ENCODE peak calls at places on chromosomes 12 and 14, in eight cellular contexts. One of them, this sample, is unnamed.

GRCh38 chr12:105220150-105220928 is 15.6 kb downstream of the APPL2 start:
- DNase-seq in lung: no peak
- DNase-seq in kidney: no peak
- DNase-seq in Calu3: no peak
- DNase-seq in MM.1S: no peak
- DNase-seq in AG10803: no peak
- DNase-seq in CD8-positive, alpha-beta T cell: no peak
- DNase-seq in fibroblast of mammary gland: no peak
- DNase-seq in this sample: no peak

GRCh38 chr12:68766646-68767045 is 20.7 kb downstream of the SLC35E3 start:
- DNase-seq in kidney: no peak
- DNase-seq in AG10803: no peak
- DNase-seq in CD8-positive, alpha-beta T cell: no peak
- DNase-seq in lung: no peak
- DNase-seq in MM.1S: no peak
- DNase-seq in fibroblast of mammary gland: no peak
- DNase-seq in Calu3: no peak
- DNase-seq in this sample: no peak

GRCh38 chr12:66269757-66270383 is 32.4 kb upstream of the HELB start:
- DNase-seq in lung: no peak
- DNase-seq in CD8-positive, alpha-beta T cell: peak; percentile 13
- DNase-seq in fibroblast of mammary gland: peak; percentile 64
- DNase-seq in MM.1S: peak; percentile 74
- DNase-seq in Calu3: peak; percentile 25
- DNase-seq in AG10803: peak; percentile 68
- DNase-seq in kidney: no peak
- DNase-seq in this sample: peak; percentile 54

GRCh38 chr12:123260081-123260480 is 11.6 kb downstream of the CDK2AP1 start:
- DNase-seq in kidney: no peak
- DNase-seq in Calu3: no peak
- DNase-seq in lung: no peak
- DNase-seq in MM.1S: no peak
- DNase-seq in AG10803: no peak
- DNase-seq in fibroblast of mammary gland: no peak
- DNase-seq in CD8-positive, alpha-beta T cell: no peak
- DNase-seq in this sample: no peak

GRCh38 chr12:115070313-115070712 is 386.3 kb upstream of the TBX3 start:
- DNase-seq in CD8-positive, alpha-beta T cell: no peak
- DNase-seq in lung: no peak
- DNase-seq in fibroblast of mammary gland: peak; percentile 75
- DNase-seq in MM.1S: peak; percentile 6
- DNase-seq in Calu3: no peak
- DNase-seq in kidney: no peak
- DNase-seq in AG10803: no peak
- DNase-seq in this sample: peak; percentile 17

GRCh38 chr14:64520699-64521098 is 16.1 kb downstream of the ZBTB1 start:
- DNase-seq in Calu3: no peak
- DNase-seq in CD8-positive, alpha-beta T cell: no peak
- DNase-seq in AG10803: no peak
- DNase-seq in kidney: no peak
- DNase-seq in fibroblast of mammary gland: no peak
- DNase-seq in lung: no peak
- DNase-seq in MM.1S: no peak
- DNase-seq in this sample: no peak

GRCh38 chr12:42705863-42706262 is 116.3 kb upstream of the PRICKLE1 start:
- DNase-seq in MM.1S: no peak
- DNase-seq in kidney: peak; percentile 78
- DNase-seq in Calu3: no peak
- DNase-seq in fibroblast of mammary gland: peak; percentile 96
- DNase-seq in lung: peak; percentile 45
- DNase-seq in CD8-positive, alpha-beta T cell: no peak
- DNase-seq in AG10803: peak; percentile 84
- DNase-seq in this sample: peak; percentile 92

GRCh38 chr12:55972906-55973597 is 826 bp upstream of the RAB5B start:
- DNase-seq in fibroblast of mammary gland: no peak
- DNase-seq in AG10803: peak; percentile 49
- DNase-seq in CD8-positive, alpha-beta T cell: no peak
- DNase-seq in kidney: no peak
- DNase-seq in lung: no peak
- DNase-seq in MM.1S: no peak
- DNase-seq in Calu3: no peak
- DNase-seq in this sample: no peak

GRCh38 chr12:101230547-101230946 is 20.5 kb upstream of the SLC5A8 start:
- DNase-seq in lung: no peak
- DNase-seq in fibroblast of mammary gland: peak; percentile 79
- DNase-seq in MM.1S: no peak
- DNase-seq in AG10803: peak; percentile 76
- DNase-seq in CD8-positive, alpha-beta T cell: no peak
- DNase-seq in Calu3: no peak
- DNase-seq in kidney: no peak
- DNase-seq in this sample: peak; percentile 9

GRCh38 chr14:94542111-94542810 is 19.0 kb upstream of the SERPINA4 start:
- DNase-seq in AG10803: peak; percentile 56
- DNase-seq in lung: no peak
- DNase-seq in MM.1S: no peak
- DNase-seq in fibroblast of mammary gland: peak; percentile 53
- DNase-seq in Calu3: peak; percentile 29
- DNase-seq in kidney: no peak
- DNase-seq in CD8-positive, alpha-beta T cell: no peak
- DNase-seq in this sample: peak; percentile 57

GRCh38 chr12:66154776-66155175 is 15.0 kb downstream of the TMBIM4 start:
- DNase-seq in CD8-positive, alpha-beta T cell: no peak
- DNase-seq in lung: no peak
- DNase-seq in fibroblast of mammary gland: peak; percentile 75
- DNase-seq in Calu3: no peak
- DNase-seq in AG10803: no peak
- DNase-seq in MM.1S: no peak
- DNase-seq in kidney: no peak
- DNase-seq in this sample: no peak

GRCh38 chr12:10497602-10498001 is 8.1 kb upstream of the EIF2S3B start:
- DNase-seq in Calu3: no peak
- DNase-seq in CD8-positive, alpha-beta T cell: peak; percentile 72
- DNase-seq in lung: no peak
- DNase-seq in kidney: no peak
- DNase-seq in MM.1S: no peak
- DNase-seq in AG10803: no peak
- DNase-seq in fibroblast of mammary gland: peak; percentile 19
- DNase-seq in this sample: no peak

GRCh38 chr12:15979096-15980091 is 68.3 kb downstream of the DERA start:
- DNase-seq in fibroblast of mammary gland: peak; percentile 90
- DNase-seq in AG10803: peak; percentile 96
- DNase-seq in CD8-positive, alpha-beta T cell: no peak
- DNase-seq in MM.1S: no peak
- DNase-seq in kidney: no peak
- DNase-seq in Calu3: peak; percentile 63
- DNase-seq in lung: no peak
- DNase-seq in this sample: peak; percentile 28
- TF ChIP-seq CTCF in fibroblast of mammary gland: peak; percentile 69
- TF ChIP-seq CTCF in AG10803: peak; percentile 64
- TF ChIP-seq CTCF in CD8-positive, alpha-beta T cell: peak; percentile 34
- TF ChIP-seq CTCF in MM.1S: peak; percentile 48
- TF ChIP-seq CTCF in kidney: peak; percentile 27
- TF ChIP-seq CTCF in Calu3: peak; percentile 83
- TF ChIP-seq CTCF in lung: no peak
- TF ChIP-seq CTCF in this sample: peak; percentile 49

GRCh38 chr12:49917788-49918173 is 14.1 kb upstream of the FAIM2 start:
- DNase-seq in Calu3: no peak
- DNase-seq in lung: no peak
- DNase-seq in MM.1S: no peak
- DNase-seq in kidney: peak; percentile 43
- DNase-seq in fibroblast of mammary gland: no peak
- DNase-seq in CD8-positive, alpha-beta T cell: no peak
- DNase-seq in AG10803: no peak
- DNase-seq in this sample: no peak
- TF ChIP-seq CTCF in Calu3: no peak
- TF ChIP-seq CTCF in lung: no peak
- TF ChIP-seq CTCF in MM.1S: no peak
- TF ChIP-seq CTCF in kidney: no peak
- TF ChIP-seq CTCF in fibroblast of mammary gland: no peak
- TF ChIP-seq CTCF in CD8-positive, alpha-beta T cell: no peak
- TF ChIP-seq CTCF in AG10803: no peak
- TF ChIP-seq CTCF in this sample: no peak

DNA sequence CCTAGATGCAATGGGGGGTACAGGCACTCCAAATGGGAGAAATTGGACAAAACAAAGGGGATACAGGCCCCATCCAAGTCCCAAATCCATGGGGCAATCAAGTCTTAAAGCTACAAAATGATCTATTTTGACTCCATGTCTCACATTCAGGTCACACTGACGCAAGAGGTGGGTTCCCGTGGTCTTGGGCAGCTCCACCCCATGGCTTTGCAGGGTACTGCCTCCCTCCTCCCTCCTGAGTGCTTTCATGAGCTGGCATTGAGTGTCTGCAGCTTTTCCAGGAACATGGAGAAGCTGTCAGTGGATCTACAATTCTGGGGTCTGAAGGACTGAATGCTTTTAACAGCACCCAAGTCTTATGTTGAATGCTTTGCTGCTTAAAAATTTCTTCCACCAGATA is 274.5 kb upstream of the LRIG3 start:
- DNase-seq in fibroblast of mammary gland: no peak
- DNase-seq in kidney: peak; percentile 18
- DNase-seq in Calu3: no peak
- DNase-seq in lung: no peak
- DNase-seq in MM.1S: no peak
- DNase-seq in AG10803: no peak
- DNase-seq in CD8-positive, alpha-beta T cell: no peak
- DNase-seq in this sample: no peak
- TF ChIP-seq CTCF in fibroblast of mammary gland: no peak
- TF ChIP-seq CTCF in kidney: no peak
- TF ChIP-seq CTCF in Calu3: no peak
- TF ChIP-seq CTCF in lung: no peak
- TF ChIP-seq CTCF in MM.1S: no peak
- TF ChIP-seq CTCF in AG10803: no peak
- TF ChIP-seq CTCF in CD8-positive, alpha-beta T cell: no peak
- TF ChIP-seq CTCF in this sample: no peak

GRCh38 chr14:104150201-104151027 is 12.0 kb downstream of the KIF26A start:
- DNase-seq in kidney: peak; percentile 89
- DNase-seq in CD8-positive, alpha-beta T cell: no peak
- DNase-seq in AG10803: peak; percentile 65
- DNase-seq in Calu3: no peak
- DNase-seq in MM.1S: no peak
- DNase-seq in fibroblast of mammary gland: peak; percentile 52
- DNase-seq in lung: no peak
- DNase-seq in this sample: no peak
- TF ChIP-seq CTCF in kidney: no peak
- TF ChIP-seq CTCF in CD8-positive, alpha-beta T cell: no peak
- TF ChIP-seq CTCF in AG10803: peak; percentile 39
- TF ChIP-seq CTCF in Calu3: no peak
- TF ChIP-seq CTCF in MM.1S: no peak
- TF ChIP-seq CTCF in fibroblast of mammary gland: peak; percentile 29
- TF ChIP-seq CTCF in lung: no peak
- TF ChIP-seq CTCF in this sample: no peak

GRCh38 chr14:40252817-40253447 is 820.7 kb upstream of the FBXO33 start:
- DNase-seq in MM.1S: no peak
- DNase-seq in Calu3: no peak
- DNase-seq in CD8-positive, alpha-beta T cell: no peak
- DNase-seq in kidney: no peak
- DNase-seq in fibroblast of mammary gland: no peak
- DNase-seq in lung: no peak
- DNase-seq in AG10803: no peak
- DNase-seq in this sample: peak; percentile 19
- TF ChIP-seq CTCF in MM.1S: no peak
- TF ChIP-seq CTCF in Calu3: no peak
- TF ChIP-seq CTCF in CD8-positive, alpha-beta T cell: no peak
- TF ChIP-seq CTCF in kidney: no peak
- TF ChIP-seq CTCF in fibroblast of mammary gland: no peak
- TF ChIP-seq CTCF in lung: no peak
- TF ChIP-seq CTCF in AG10803: no peak
- TF ChIP-seq CTCF in this sample: peak; percentile 11

GRCh38 chr14:96362071-96362964 is 823 bp downstream of the ATG2B start:
- DNase-seq in MM.1S: peak; percentile 61
- DNase-seq in AG10803: peak; percentile 25
- DNase-seq in Calu3: peak; percentile 43
- DNase-seq in kidney: no peak
- DNase-seq in CD8-positive, alpha-beta T cell: peak; percentile 38
- DNase-seq in fibroblast of mammary gland: peak; percentile 52
- DNase-seq in lung: peak; percentile 60
- DNase-seq in this sample: peak; percentile 69

GRCh38 chr14:96352708-96353107 is 10.4 kb downstream of the ATG2B start:
- DNase-seq in Calu3: no peak
- DNase-seq in fibroblast of mammary gland: no peak
- DNase-seq in CD8-positive, alpha-beta T cell: no peak
- DNase-seq in kidney: no peak
- DNase-seq in AG10803: no peak
- DNase-seq in MM.1S: no peak
- DNase-seq in lung: no peak
- DNase-seq in this sample: no peak

GRCh38 chr14:96354246-96354645 is 8.9 kb downstream of the ATG2B start:
- DNase-seq in Calu3: no peak
- DNase-seq in CD8-positive, alpha-beta T cell: no peak
- DNase-seq in AG10803: no peak
- DNase-seq in fibroblast of mammary gland: no peak
- DNase-seq in MM.1S: no peak
- DNase-seq in lung: no peak
- DNase-seq in kidney: no peak
- DNase-seq in this sample: no peak

GRCh38 chr14:96359959-96360358 is 3.2 kb downstream of the ATG2B start:
- DNase-seq in AG10803: no peak
- DNase-seq in lung: no peak
- DNase-seq in Calu3: no peak
- DNase-seq in MM.1S: no peak
- DNase-seq in kidney: no peak
- DNase-seq in fibroblast of mammary gland: no peak
- DNase-seq in CD8-positive, alpha-beta T cell: no peak
- DNase-seq in this sample: no peak

GRCh38 chr14:96357216-96357615 is 5.9 kb downstream of the ATG2B start:
- DNase-seq in lung: no peak
- DNase-seq in Calu3: no peak
- DNase-seq in fibroblast of mammary gland: no peak
- DNase-seq in CD8-positive, alpha-beta T cell: no peak
- DNase-seq in MM.1S: no peak
- DNase-seq in AG10803: no peak
- DNase-seq in kidney: no peak
- DNase-seq in this sample: no peak
- TF ChIP-seq CTCF in lung: no peak
- TF ChIP-seq CTCF in Calu3: no peak
- TF ChIP-seq CTCF in fibroblast of mammary gland: no peak
- TF ChIP-seq CTCF in CD8-positive, alpha-beta T cell: no peak
- TF ChIP-seq CTCF in MM.1S: no peak
- TF ChIP-seq CTCF in AG10803: no peak
- TF ChIP-seq CTCF in kidney: no peak
- TF ChIP-seq CTCF in this sample: no peak

GRCh38 chr14:31510855-31511254 is 23.0 kb upstream of the GPR33 start:
- DNase-seq in fibroblast of mammary gland: no peak
- DNase-seq in AG10803: no peak
- DNase-seq in MM.1S: no peak
- DNase-seq in Calu3: no peak
- DNase-seq in lung: no peak
- DNase-seq in kidney: no peak
- DNase-seq in CD8-positive, alpha-beta T cell: no peak
- DNase-seq in this sample: no peak

GRCh38 chr14:31505411-31505810 is 17.6 kb upstream of the GPR33 start:
- DNase-seq in Calu3: no peak
- DNase-seq in CD8-positive, alpha-beta T cell: no peak
- DNase-seq in kidney: no peak
- DNase-seq in AG10803: peak; percentile 81
- DNase-seq in MM.1S: no peak
- DNase-seq in fibroblast of mammary gland: peak; percentile 30
- DNase-seq in lung: no peak
- DNase-seq in this sample: no peak

GRCh38 chr14:31508140-31508539 is 20.3 kb upstream of the GPR33 start:
- DNase-seq in fibroblast of mammary gland: no peak
- DNase-seq in CD8-positive, alpha-beta T cell: no peak
- DNase-seq in kidney: no peak
- DNase-seq in AG10803: no peak
- DNase-seq in Calu3: no peak
- DNase-seq in lung: no peak
- DNase-seq in MM.1S: no peak
- DNase-seq in this sample: no peak

GRCh38 chr14:31510222-31510621 is 22.4 kb upstream of the GPR33 start:
- DNase-seq in CD8-positive, alpha-beta T cell: no peak
- DNase-seq in lung: no peak
- DNase-seq in AG10803: peak; percentile 8
- DNase-seq in kidney: no peak
- DNase-seq in MM.1S: peak; percentile 7
- DNase-seq in fibroblast of mammary gland: peak; percentile 18
- DNase-seq in Calu3: no peak
- DNase-seq in this sample: peak; percentile 43
- TF ChIP-seq CTCF in CD8-positive, alpha-beta T cell: peak; percentile 77
- TF ChIP-seq CTCF in lung: no peak
- TF ChIP-seq CTCF in AG10803: peak; percentile 58
- TF ChIP-seq CTCF in kidney: peak; percentile 42
- TF ChIP-seq CTCF in MM.1S: peak; percentile 41
- TF ChIP-seq CTCF in fibroblast of mammary gland: peak; percentile 33
- TF ChIP-seq CTCF in Calu3: no peak
- TF ChIP-seq CTCF in this sample: peak; percentile 44